ENCODE peak calls at places on chromosomes 2 and 18, in ten cellular contexts. One of them, this sample, is unnamed.

GRCh38 chr2:33598472-33599174 is 476 bp downstream of the FAM98A start:
- DNase-seq in H7: peak; percentile 56
- DNase-seq in adipocyte: peak; percentile 69
- DNase-seq in AG09309: no peak
- DNase-seq in body of pancreas: peak; percentile 41
- DNase-seq in aorta: peak; percentile 64
- DNase-seq in heart right ventricle: no peak
- DNase-seq in CD4-positive, CD25-positive, alpha-beta regulatory T cell: peak; percentile 61
- DNase-seq in NB4: peak; percentile 80
- DNase-seq in left ventricle myocardium inferior: no peak
- DNase-seq in this sample: peak; percentile 9

GRCh38 chr2:54999182-54999581 is 51.1 kb downstream of the RTN4 start:
- DNase-seq in H7: no peak
- DNase-seq in adipocyte: peak; percentile 92
- DNase-seq in AG09309: peak; percentile 53
- DNase-seq in body of pancreas: no peak
- DNase-seq in aorta: no peak
- DNase-seq in heart right ventricle: no peak
- DNase-seq in CD4-positive, CD25-positive, alpha-beta regulatory T cell: no peak
- DNase-seq in NB4: peak; percentile 60
- DNase-seq in left ventricle myocardium inferior: no peak
- DNase-seq in this sample: peak; percentile 50

GRCh38 chr2:61135510-61135909 is 26.5 kb upstream of the C2orf74 start:
- DNase-seq in H7: no peak
- DNase-seq in adipocyte: peak; percentile 66
- DNase-seq in AG09309: peak; percentile 24
- DNase-seq in body of pancreas: peak; percentile 39
- DNase-seq in aorta: no peak
- DNase-seq in heart right ventricle: no peak
- DNase-seq in CD4-positive, CD25-positive, alpha-beta regulatory T cell: peak; percentile 46
- DNase-seq in NB4: peak; percentile 62
- DNase-seq in left ventricle myocardium inferior: no peak
- DNase-seq in this sample: no peak

GRCh38 chr2:69830045-69830905 is 815 bp downstream of the GMCL1 start:
- DNase-seq in H7: peak; percentile 59
- DNase-seq in adipocyte: peak; percentile 47
- DNase-seq in AG09309: no peak
- DNase-seq in body of pancreas: peak; percentile 39
- DNase-seq in aorta: peak; percentile 59
- DNase-seq in heart right ventricle: peak; percentile 8
- DNase-seq in CD4-positive, CD25-positive, alpha-beta regulatory T cell: peak; percentile 75
- DNase-seq in NB4: peak; percentile 77
- DNase-seq in left ventricle myocardium inferior: peak; percentile 16
- DNase-seq in this sample: peak; percentile 5

GRCh38 chr2:175742367-175742766 is 259.7 kb downstream of the LNPK start:
- DNase-seq in H7: no peak
- DNase-seq in adipocyte: peak; percentile 59
- DNase-seq in AG09309: peak; percentile 35
- DNase-seq in body of pancreas: no peak
- DNase-seq in aorta: no peak
- DNase-seq in heart right ventricle: no peak
- DNase-seq in CD4-positive, CD25-positive, alpha-beta regulatory T cell: no peak
- DNase-seq in NB4: no peak
- DNase-seq in left ventricle myocardium inferior: no peak
- DNase-seq in this sample: no peak

GRCh38 chr2:5589183-5589582 is 103.0 kb upstream of the SOX11 start:
- DNase-seq in H7: peak; percentile 45
- DNase-seq in adipocyte: no peak
- DNase-seq in AG09309: no peak
- DNase-seq in body of pancreas: no peak
- DNase-seq in aorta: no peak
- DNase-seq in heart right ventricle: no peak
- DNase-seq in CD4-positive, CD25-positive, alpha-beta regulatory T cell: no peak
- DNase-seq in NB4: no peak
- DNase-seq in left ventricle myocardium inferior: no peak
- DNase-seq in this sample: no peak

GRCh38 chr2:12719400-12720104 is 2.8 kb downstream of the TRIB2 start:
- DNase-seq in H7: no peak
- DNase-seq in adipocyte: peak; percentile 91
- DNase-seq in AG09309: no peak
- DNase-seq in body of pancreas: no peak
- DNase-seq in aorta: no peak
- DNase-seq in heart right ventricle: no peak
- DNase-seq in CD4-positive, CD25-positive, alpha-beta regulatory T cell: no peak
- DNase-seq in NB4: peak; percentile 49
- DNase-seq in left ventricle myocardium inferior: no peak
- DNase-seq in this sample: no peak

GRCh38 chr2:234249873-234250272 is 199.4 kb downstream of the SPP2 start:
- DNase-seq in H7: no peak
- DNase-seq in adipocyte: peak; percentile 60
- DNase-seq in AG09309: peak; percentile 67
- DNase-seq in body of pancreas: no peak
- DNase-seq in aorta: no peak
- DNase-seq in heart right ventricle: no peak
- DNase-seq in CD4-positive, CD25-positive, alpha-beta regulatory T cell: no peak
- DNase-seq in NB4: no peak
- DNase-seq in left ventricle myocardium inferior: no peak
- DNase-seq in this sample: no peak

GRCh38 chr2:109208071-109208950 is 79.3 kb downstream of the SH3RF3 start:
- DNase-seq in H7: peak; percentile 71
- DNase-seq in adipocyte: no peak
- DNase-seq in AG09309: no peak
- DNase-seq in body of pancreas: no peak
- DNase-seq in aorta: no peak
- DNase-seq in heart right ventricle: no peak
- DNase-seq in CD4-positive, CD25-positive, alpha-beta regulatory T cell: peak; percentile 30
- DNase-seq in NB4: no peak
- DNase-seq in left ventricle myocardium inferior: no peak
- DNase-seq in this sample: no peak

DNA sequence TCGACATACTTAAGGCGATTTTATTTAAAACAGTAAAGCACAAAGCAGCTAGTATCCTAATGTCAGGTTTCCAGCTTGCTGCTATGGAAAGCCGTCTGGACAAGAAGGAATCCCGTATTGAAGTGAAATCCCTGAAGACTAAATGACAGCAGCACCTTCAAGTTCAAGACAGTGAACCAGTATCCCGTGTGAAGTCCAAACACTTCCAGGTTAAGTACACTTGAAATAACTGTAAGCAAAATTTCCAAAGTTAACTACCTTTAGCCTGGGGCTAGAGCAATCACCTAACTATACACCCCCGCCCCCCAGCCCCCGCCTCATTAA is 1.2 kb downstream of the MBOAT2 start:
- DNase-seq in H7: no peak
- DNase-seq in adipocyte: peak; percentile 16
- DNase-seq in AG09309: no peak
- DNase-seq in body of pancreas: no peak
- DNase-seq in aorta: no peak
- DNase-seq in heart right ventricle: no peak
- DNase-seq in CD4-positive, CD25-positive, alpha-beta regulatory T cell: no peak
- DNase-seq in NB4: no peak
- DNase-seq in left ventricle myocardium inferior: no peak
- DNase-seq in this sample: no peak
- H3K4me3 ChIP-seq in H7: peak overlapping the region; percentile 71
- H3K4me3 ChIP-seq in adipocyte: peak overlapping the region; percentile 82
- H3K4me3 ChIP-seq in AG09309: peak overlapping the region; percentile 77
- H3K4me3 ChIP-seq in body of pancreas: no peak overlapping the region
- H3K4me3 ChIP-seq in aorta: no peak overlapping the region
- H3K4me3 ChIP-seq in heart right ventricle: peak overlapping the region; percentile 79
- H3K4me3 ChIP-seq in CD4-positive, CD25-positive, alpha-beta regulatory T cell: no peak overlapping the region
- H3K4me3 ChIP-seq in NB4: no peak overlapping the region
- H3K4me3 ChIP-seq in left ventricle myocardium inferior: peak overlapping the region; percentile 83
- H3K4me3 ChIP-seq in this sample: no peak overlapping the region

GRCh38 chr2:138500592-138501426 is 761 bp upstream of the SPOPL start:
- DNase-seq in H7: peak; percentile 30
- DNase-seq in adipocyte: no peak
- DNase-seq in AG09309: no peak
- DNase-seq in body of pancreas: no peak
- DNase-seq in aorta: no peak
- DNase-seq in heart right ventricle: no peak
- DNase-seq in CD4-positive, CD25-positive, alpha-beta regulatory T cell: no peak
- DNase-seq in NB4: no peak
- DNase-seq in left ventricle myocardium inferior: no peak
- DNase-seq in this sample: peak; percentile 3
- H3K4me3 ChIP-seq in H7: peak overlapping the region; percentile 71
- H3K4me3 ChIP-seq in adipocyte: peak overlapping the region; percentile 90
- H3K4me3 ChIP-seq in AG09309: peak overlapping the region; percentile 73
- H3K4me3 ChIP-seq in body of pancreas: peak overlapping the region; percentile 10
- H3K4me3 ChIP-seq in aorta: peak overlapping the region; percentile 70
- H3K4me3 ChIP-seq in heart right ventricle: peak overlapping the region; percentile 79
- H3K4me3 ChIP-seq in CD4-positive, CD25-positive, alpha-beta regulatory T cell: peak overlapping the region; percentile 75
- H3K4me3 ChIP-seq in NB4: peak overlapping the region; percentile 85
- H3K4me3 ChIP-seq in left ventricle myocardium inferior: peak overlapping the region; percentile 96
- H3K4me3 ChIP-seq in this sample: peak overlapping the region; percentile 93

DNA sequence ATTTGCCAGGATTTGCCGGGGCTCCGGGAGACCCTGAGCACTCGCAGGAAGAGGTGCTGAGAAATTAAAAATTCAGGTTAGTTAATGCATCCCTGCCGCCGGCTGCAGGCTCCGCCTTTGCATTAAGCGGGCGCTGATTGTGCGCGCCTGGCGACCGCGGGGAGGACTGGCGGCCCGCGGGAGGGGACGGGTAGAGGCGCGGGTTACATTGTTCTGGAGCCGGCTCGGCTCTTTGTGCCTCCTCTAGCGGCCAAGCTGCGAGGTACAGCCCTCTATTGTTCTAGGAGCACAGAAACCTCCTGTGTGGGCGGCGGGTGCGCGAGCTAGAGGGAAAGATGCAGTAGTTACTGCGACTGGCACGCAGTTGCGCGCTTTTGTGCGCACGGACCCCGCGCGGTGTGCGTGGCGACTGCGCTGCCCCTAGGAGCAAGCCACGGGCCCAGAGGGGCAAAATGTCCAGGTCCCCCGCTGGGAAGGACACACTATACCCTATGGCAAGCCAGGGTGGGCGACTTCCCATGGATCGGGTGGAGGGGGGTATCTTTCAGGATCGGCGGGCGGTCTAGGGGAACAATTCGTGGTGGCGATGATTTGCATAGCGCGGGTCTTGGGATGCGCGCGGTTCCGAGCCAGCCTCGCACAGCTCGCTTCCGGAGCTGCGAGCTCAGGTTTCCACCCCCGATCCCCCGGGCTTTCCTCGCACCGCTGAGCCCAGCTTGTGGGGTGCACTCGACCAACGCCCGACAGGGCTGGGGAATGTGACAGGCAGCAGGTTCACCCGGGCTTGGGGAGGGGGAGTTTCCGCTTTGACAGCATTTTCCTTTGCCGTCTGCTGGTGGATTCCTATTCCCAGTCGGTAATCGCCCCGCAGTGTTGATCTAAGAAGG is 2.9 kb downstream of the ONECUT2 start:
- DNase-seq in H7: peak; percentile 94
- DNase-seq in adipocyte: peak; percentile 77
- DNase-seq in AG09309: peak; percentile 10
- DNase-seq in body of pancreas: peak; percentile 74
- DNase-seq in aorta: no peak
- DNase-seq in heart right ventricle: peak; percentile 41
- DNase-seq in CD4-positive, CD25-positive, alpha-beta regulatory T cell: peak; percentile 56
- DNase-seq in NB4: peak; percentile 49
- DNase-seq in left ventricle myocardium inferior: no peak
- DNase-seq in this sample: no peak
- H3K4me3 ChIP-seq in H7: peak overlapping the region; percentile 46
- H3K4me3 ChIP-seq in adipocyte: peak overlapping the region; percentile 52
- H3K4me3 ChIP-seq in AG09309: peak overlapping the region; percentile 24
- H3K4me3 ChIP-seq in body of pancreas: no peak overlapping the region
- H3K4me3 ChIP-seq in aorta: no peak overlapping the region
- H3K4me3 ChIP-seq in heart right ventricle: peak overlapping the region; percentile 39
- H3K4me3 ChIP-seq in CD4-positive, CD25-positive, alpha-beta regulatory T cell: no peak overlapping the region
- H3K4me3 ChIP-seq in NB4: no peak overlapping the region
- H3K4me3 ChIP-seq in left ventricle myocardium inferior: peak overlapping the region; percentile 53
- H3K4me3 ChIP-seq in this sample: peak overlapping the region; percentile 42

GRCh38 chr2:236172238-236172865 is 4.2 kb upstream of the GBX2 start:
- DNase-seq in H7: peak; percentile 81
- DNase-seq in adipocyte: no peak
- DNase-seq in AG09309: no peak
- DNase-seq in body of pancreas: no peak
- DNase-seq in aorta: no peak
- DNase-seq in heart right ventricle: no peak
- DNase-seq in CD4-positive, CD25-positive, alpha-beta regulatory T cell: no peak
- DNase-seq in NB4: no peak
- DNase-seq in left ventricle myocardium inferior: no peak
- DNase-seq in this sample: no peak

GRCh38 chr2:236174608-236175001 is 6.4 kb upstream of the GBX2 start:
- DNase-seq in H7: peak; percentile 40
- DNase-seq in adipocyte: no peak
- DNase-seq in AG09309: no peak
- DNase-seq in body of pancreas: no peak
- DNase-seq in aorta: no peak
- DNase-seq in heart right ventricle: no peak
- DNase-seq in CD4-positive, CD25-positive, alpha-beta regulatory T cell: no peak
- DNase-seq in NB4: no peak
- DNase-seq in left ventricle myocardium inferior: no peak
- DNase-seq in this sample: no peak

GRCh38 chr2:236171213-236172201 is 3.3 kb upstream of the GBX2 start:
- DNase-seq in H7: peak; percentile 79
- DNase-seq in adipocyte: no peak
- DNase-seq in AG09309: no peak
- DNase-seq in body of pancreas: no peak
- DNase-seq in aorta: no peak
- DNase-seq in heart right ventricle: no peak
- DNase-seq in CD4-positive, CD25-positive, alpha-beta regulatory T cell: no peak
- DNase-seq in NB4: no peak
- DNase-seq in left ventricle myocardium inferior: no peak
- DNase-seq in this sample: no peak

GRCh38 chr2:236173734-236174607 is 5.8 kb upstream of the GBX2 start:
- DNase-seq in H7: peak; percentile 60
- DNase-seq in adipocyte: no peak
- DNase-seq in AG09309: no peak
- DNase-seq in body of pancreas: no peak
- DNase-seq in aorta: no peak
- DNase-seq in heart right ventricle: no peak
- DNase-seq in CD4-positive, CD25-positive, alpha-beta regulatory T cell: no peak
- DNase-seq in NB4: no peak
- DNase-seq in left ventricle myocardium inferior: no peak
- DNase-seq in this sample: no peak

DNA sequence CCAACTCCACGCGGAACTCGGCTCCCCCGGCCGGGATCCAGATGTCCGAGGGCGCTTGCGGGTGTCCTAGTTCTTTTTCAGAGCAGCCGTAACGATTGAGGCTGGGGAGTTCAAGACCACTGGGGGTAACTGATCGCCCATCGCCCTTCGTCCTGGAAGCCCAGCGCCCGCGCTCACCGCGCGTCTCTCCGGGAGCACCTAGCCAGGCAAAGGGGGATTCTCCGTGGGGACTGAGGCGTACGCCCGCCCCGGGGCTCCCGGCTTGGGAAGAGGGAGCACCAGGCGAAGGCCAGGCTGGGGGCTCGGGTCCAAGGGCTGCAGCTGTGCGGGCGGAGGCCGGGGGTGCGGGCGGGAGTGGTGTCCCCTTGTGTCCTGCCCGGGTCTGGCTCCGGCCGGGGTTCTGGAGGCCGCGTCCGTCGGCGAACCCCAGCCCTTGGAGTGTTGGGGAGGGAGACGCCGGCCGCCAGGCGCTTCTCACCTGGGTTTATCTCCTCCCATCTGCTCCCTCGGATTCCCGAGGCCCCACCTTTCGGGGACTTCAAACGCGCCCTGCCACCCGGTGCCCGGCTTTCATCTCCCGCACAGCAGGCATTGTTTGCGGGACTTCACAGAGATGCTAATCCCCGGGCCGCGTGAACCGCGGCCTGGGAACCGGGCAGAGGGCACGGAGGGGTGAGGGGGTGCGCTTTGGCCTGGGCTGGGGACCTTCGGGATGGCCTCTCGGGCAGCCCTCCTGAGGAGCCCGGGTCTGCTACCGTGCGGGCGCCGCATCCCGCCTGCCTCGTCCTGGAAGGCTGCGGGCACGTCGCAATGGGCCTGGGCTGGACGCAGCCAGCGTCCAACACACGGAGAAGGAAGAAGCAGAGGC is 4.9 kb upstream of the GBX2 start:
- DNase-seq in H7: peak; percentile 86
- DNase-seq in adipocyte: no peak
- DNase-seq in AG09309: no peak
- DNase-seq in body of pancreas: no peak
- DNase-seq in aorta: no peak
- DNase-seq in heart right ventricle: no peak
- DNase-seq in CD4-positive, CD25-positive, alpha-beta regulatory T cell: no peak
- DNase-seq in NB4: no peak
- DNase-seq in left ventricle myocardium inferior: no peak
- DNase-seq in this sample: no peak
- H3K4me3 ChIP-seq in H7: peak overlapping the region; percentile 16
- H3K4me3 ChIP-seq in adipocyte: no peak overlapping the region
- H3K4me3 ChIP-seq in AG09309: no peak overlapping the region
- H3K4me3 ChIP-seq in body of pancreas: no peak overlapping the region
- H3K4me3 ChIP-seq in aorta: no peak overlapping the region
- H3K4me3 ChIP-seq in heart right ventricle: no peak overlapping the region
- H3K4me3 ChIP-seq in CD4-positive, CD25-positive, alpha-beta regulatory T cell: no peak overlapping the region
- H3K4me3 ChIP-seq in NB4: no peak overlapping the region
- H3K4me3 ChIP-seq in left ventricle myocardium inferior: no peak overlapping the region
- H3K4me3 ChIP-seq in this sample: no peak overlapping the region

This sample was measured in gastrocnemius medialis.